ENCODE peak calls at places on chromosome 3, in seven cellular contexts. M is transverse colon, U is HepG2, S is stomach, F is GM23338, H is esophagus muscularis mucosa, O is sigmoid colon. C is an unnamed sample.

GRCh38 chr3:158791259-158791920 is 10.5 kb upstream of the MFSD1 start:
- DNase-seq in S (no peak), U (peak; percentile 58), F (peak; percentile 77), O (no peak), H (peak; percentile 19), M (no peak), C (no peak)

GRCh38 chr3:16385151-16385550 is 120.1 kb downstream of the OXNAD1 start:
- DNase-seq in S (no peak), O (no peak), H (no peak), U (no peak), M (no peak), F (no peak), C (no peak)

GRCh38 chr3:197487911-197488391 is 67.8 kb downstream of the BDH1 start:
- DNase-seq in F (no peak), U (peak; percentile 72), H (no peak), M (no peak), S (no peak), O (no peak), C (no peak)

GRCh38 chr3:30770387-30770786 is 124.1 kb downstream of the GADL1 start:
- DNase-seq in S (no peak), O (no peak), M (peak; percentile 15), H (no peak), F (no peak), U (peak; percentile 82), C (no peak)

GRCh38 chr3:165749817-165750216 is 87.4 kb downstream of the BCHE start:
- DNase-seq in U (peak; percentile 21), F (no peak), M (no peak), O (no peak), S (no peak), H (no peak), C (no peak)

GRCh38 chr3:99549918-99550603 is 88.3 kb upstream of the COL8A1 start:
- DNase-seq in U (no peak), O (no peak), H (no peak), S (no peak), M (no peak), F (no peak), C (no peak)

GRCh38 chr3:174498638-174499037 is 360.5 kb upstream of the NAALADL2 start:
- DNase-seq in O (no peak), U (no peak), H (no peak), M (no peak), S (no peak), F (no peak), C (no peak)

GRCh38 chr3:63383040-63383439 is 104.9 kb downstream of the SYNPR start:
- DNase-seq in M (no peak), S (no peak), O (no peak), H (no peak), F (no peak), U (no peak), C (no peak)

GRCh38 chr3:151003024-151003771 is 30.7 kb upstream of the CLRN1 start:
- DNase-seq in F (no peak), S (no peak), H (peak; percentile 66), M (no peak), U (peak; percentile 34), O (no peak), C (no peak)

GRCh38 chr3:46368569-46368968 is 2.2 kb upstream of the CCR5 start:
- DNase-seq in U (no peak), M (peak; percentile 77), O (peak; percentile 80), F (peak; percentile 77), H (no peak), S (peak; percentile 51), C (peak; percentile 93)

GRCh38 chr3:177529716-177530335 is 332.5 kb upstream of the TBL1XR1 start:
- DNase-seq in H (no peak), S (no peak), U (no peak), O (no peak), F (no peak), M (no peak), C (no peak)

DNA sequence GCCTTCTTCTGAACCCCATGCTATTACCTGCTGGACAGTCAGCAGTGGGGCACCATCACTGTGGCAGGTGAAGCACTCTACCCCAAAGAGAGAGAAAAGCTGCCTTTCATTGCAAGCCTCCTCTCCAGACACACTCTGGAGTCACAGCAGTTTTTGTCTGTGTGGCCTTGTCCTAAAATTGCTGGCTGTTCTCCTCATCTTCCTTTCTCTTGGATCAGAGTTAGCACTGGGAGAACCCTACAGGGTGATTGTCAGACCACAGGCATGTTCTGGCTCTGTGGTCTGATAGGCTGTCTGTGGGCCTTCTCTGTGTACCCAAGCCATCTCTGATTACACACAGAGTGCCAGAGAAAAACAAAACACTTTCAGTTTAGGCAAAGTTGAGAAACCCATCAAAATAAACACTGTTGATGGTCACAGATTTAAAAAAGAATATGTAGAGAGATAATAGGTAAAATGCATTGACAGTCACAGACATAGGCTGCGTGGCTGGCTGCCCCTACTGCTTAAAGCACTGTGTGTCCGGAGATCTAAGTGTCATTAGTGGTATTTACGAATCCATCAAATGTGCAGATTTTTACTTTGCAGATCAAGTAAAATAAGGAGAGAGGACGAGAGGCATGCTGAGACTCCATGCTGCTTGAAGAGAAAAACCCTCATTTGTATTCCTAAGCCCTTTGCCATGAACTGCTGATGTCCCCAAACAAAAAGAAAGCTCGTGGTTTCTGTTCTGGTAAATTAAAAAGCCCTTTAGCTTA is 689.9 kb downstream of the TUSC7 start:
- DNase-seq in S (no peak), H (no peak), M (no peak), O (no peak), F (peak; percentile 65), U (no peak), C (no peak)
- H3K27ac ChIP-seq in S (no peak overlapping the region), H (no peak overlapping the region), M (no peak overlapping the region), O (no peak overlapping the region), F (peak overlapping the region; percentile 8), U (no peak overlapping the region), C (no peak overlapping the region)

GRCh38 chr3:141986548-141987107 is 110.2 kb downstream of the ATP1B3 start:
- DNase-seq in S (no peak), O (no peak), M (no peak), H (no peak), U (no peak), F (no peak), C (no peak)

GRCh38 chr3:141979050-141979671 is 102.7 kb downstream of the ATP1B3 start:
- DNase-seq in O (no peak), M (no peak), F (no peak), H (no peak), U (no peak), S (no peak), C (no peak)

GRCh38 chr3:141981084-141981483 is 104.6 kb downstream of the ATP1B3 start:
- DNase-seq in M (no peak), U (no peak), S (no peak), H (no peak), F (no peak), O (no peak), C (no peak)
- TF ChIP-seq CTCF in M (no peak), U (no peak), S (no peak), H (no peak), F (no peak), O (no peak), C (no peak)

GRCh38 chr3:195717852-195718476 is 2.8 kb upstream of the MUC20 start:
- DNase-seq in H (no peak), S (no peak), O (no peak), F (no peak), U (no peak), M (no peak), C (no peak)

GRCh38 chr3:195714380-195715011 is 6.3 kb upstream of the MUC20 start:
- DNase-seq in F (no peak), M (no peak), S (no peak), O (no peak), U (no peak), H (no peak), C (no peak)

GRCh38 chr3:195715134-195715533 is 5.6 kb upstream of the MUC20 start:
- DNase-seq in F (no peak), U (no peak), H (no peak), S (no peak), O (no peak), M (no peak), C (no peak)

GRCh38 chr3:195717416-195717815 is 3.4 kb upstream of the MUC20 start:
- DNase-seq in H (no peak), O (no peak), M (no peak), F (no peak), S (no peak), U (no peak), C (no peak)

DNA sequence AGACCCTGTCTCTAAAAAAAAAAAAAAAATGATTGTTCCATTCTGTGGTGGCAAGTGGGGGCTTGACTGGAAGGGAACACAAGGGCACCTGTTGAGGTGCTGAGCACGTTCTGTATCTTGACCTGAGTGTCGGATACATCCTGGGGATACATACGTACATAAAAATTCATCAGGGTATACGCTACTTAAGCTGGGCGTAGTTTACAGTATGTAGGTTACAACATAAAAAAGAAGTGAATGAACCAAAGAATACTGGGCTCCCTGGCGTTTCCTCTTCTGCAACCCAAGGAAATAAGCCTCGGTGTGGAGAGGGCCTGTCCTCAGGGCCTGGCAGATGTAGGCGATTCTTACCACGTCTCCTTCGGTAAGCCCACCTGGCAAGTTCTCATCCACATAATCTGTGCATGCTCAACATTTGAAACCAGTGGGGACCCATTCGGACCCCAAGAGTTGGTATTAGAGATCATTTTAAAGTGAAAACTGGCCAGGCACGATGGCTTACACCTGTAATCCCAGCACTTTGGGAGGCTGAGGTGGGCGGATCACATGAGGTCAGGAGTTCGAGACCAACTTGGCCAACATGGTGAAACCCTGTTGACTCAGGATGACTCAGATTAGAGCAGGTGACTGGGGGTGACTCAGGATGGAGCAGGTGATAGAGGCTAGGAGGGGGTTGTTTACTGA is 5.1 kb upstream of the MUC20 start:
- DNase-seq in H (no peak), F (no peak), O (no peak), S (peak; percentile 34), U (peak; percentile 48), M (peak; percentile 37), C (no peak)
- TF ChIP-seq POLR2AphosphoS5 in H (no peak), F (no peak), O (no peak), S (no peak), U (no peak), M (peak; percentile 80), C (no peak)

GRCh38 chr3:113232367-113232766 is 21.0 kb downstream of the BOC start:
- DNase-seq in M (no peak), S (no peak), F (no peak), H (no peak), U (no peak), O (no peak), C (no peak)

GRCh38 chr3:113233497-113233896 is 22.1 kb downstream of the BOC start:
- DNase-seq in U (no peak), S (no peak), F (no peak), M (no peak), H (no peak), O (no peak), C (peak; percentile 51)

GRCh38 chr3:113228969-113229368 is 17.6 kb downstream of the BOC start:
- DNase-seq in U (no peak), H (no peak), F (peak; percentile 36), S (no peak), M (no peak), O (no peak), C (no peak)

GRCh38 chr3:113231827-113232253 is 20.5 kb downstream of the BOC start:
- DNase-seq in O (no peak), S (no peak), M (no peak), H (no peak), F (peak; percentile 23), U (peak; percentile 58), C (no peak)

DNA sequence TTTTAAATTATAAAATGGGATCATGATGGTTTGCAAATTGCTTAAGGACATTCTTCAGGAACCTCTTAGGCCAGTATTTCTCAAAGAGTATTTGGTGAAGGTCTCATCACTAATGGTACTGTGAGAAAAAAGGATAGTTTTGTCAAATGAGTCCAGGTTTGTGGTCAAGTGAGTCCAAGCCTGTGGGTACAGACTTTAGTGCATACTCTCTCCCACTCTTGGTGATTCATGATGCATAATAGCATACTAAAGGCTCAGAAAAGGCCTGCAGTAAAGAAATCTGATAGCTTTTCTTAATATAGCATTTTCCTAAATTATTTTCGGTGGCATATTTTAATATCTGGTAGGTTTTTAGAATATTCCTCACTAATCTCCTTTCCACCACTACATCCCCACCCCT is 20.0 kb downstream of the BOC start:
- DNase-seq in U (no peak), H (no peak), F (no peak), S (no peak), O (no peak), M (no peak), C (no peak)
- H3K27ac ChIP-seq in U (no peak overlapping the region), H (peak overlapping the region; percentile 34), F (no peak overlapping the region), S (no peak overlapping the region), O (peak overlapping the region; percentile 68), M (peak overlapping the region; percentile 52), C (no peak overlapping the region)